ENCODE peak calls at places on chromosomes 6 and 20, in eight cellular contexts. R is lower leg skin; D is fibroblast of lung; C is GM23338; P is AG10803; T is mucosa of descending colon; U is effector memory CD4-positive, alpha-beta T cell; E is H7. K is an unnamed sample.

GRCh38 chr6:157966990-157967389 is 14.7 kb upstream of the SYNJ2 start:
- DNase-seq in D (no peak), C (no peak), U (no peak), T (no peak), E (peak), R (no peak), P (no peak), K (no peak)

GRCh38 chr6:74130641-74131040 is 434.6 kb downstream of the CD109 start:
- DNase-seq in P (no peak), C (no peak), R (no peak), E (no peak), T (no peak), U (no peak), D (no peak), K (no peak)

GRCh38 chr6:94751641-94752329 is 825.5 kb upstream of the MANEA start:
- DNase-seq in P (no peak), U (no peak), C (no peak), R (no peak), D (peak), T (no peak), E (no peak), K (no peak)

GRCh38 chr6:36666726-36667591 is 11.6 kb upstream of the CDKN1A start:
- DNase-seq in U (no peak), P (peak), R (peak), E (peak), D (peak), T (peak), C (peak), K (no peak)

GRCh38 chr6:4607026-4607704 is 169.0 kb upstream of the CDYL start:
- DNase-seq in D (peak), P (peak), T (peak), E (no peak), U (no peak), C (no peak), R (no peak), K (no peak)

GRCh38 chr6:111674413-111674812 is 68.7 kb upstream of the TRAF3IP2 start:
- DNase-seq in U (no peak), T (no peak), E (no peak), P (no peak), R (no peak), D (no peak), C (no peak), K (no peak)

GRCh38 chr6:586553-586952 is 70.3 kb downstream of the HUS1B start:
- DNase-seq in U (no peak), R (no peak), T (no peak), C (no peak), D (no peak), E (no peak), P (no peak), K (no peak)

GRCh38 chr6:116665464-116665863 is 3.1 kb downstream of the ZUP1 start:
- DNase-seq in E (no peak), D (no peak), T (no peak), P (no peak), C (no peak), R (no peak), U (no peak), K (no peak)

GRCh38 chr6:62803094-62803493 is 408.2 kb upstream of the FKBP1C start:
- DNase-seq in P (no peak), U (no peak), T (no peak), D (no peak), E (no peak), C (no peak), R (no peak), K (no peak)

GRCh38 chr20:36181934-36182603 is 27.5 kb downstream of the EPB41L1 start:
- DNase-seq in T (no peak), C (no peak), R (no peak), E (no peak), P (peak), D (peak), U (no peak), K (no peak)

GRCh38 chr6:155078331-155078745 is 83.2 kb downstream of the TIAM2 start:
- DNase-seq in U (no peak), E (no peak), P (no peak), R (no peak), T (no peak), D (no peak), C (no peak), K (no peak)

GRCh38 chr6:29723666-29724588 is 693 bp downstream of the HLA-F start:
- DNase-seq in T (peak), P (no peak), D (no peak), R (no peak), E (peak), U (peak), C (peak), K (peak)

GRCh38 chr6:89011436-89011835 is 48.0 kb upstream of the RNGTT start:
- DNase-seq in P (no peak), E (no peak), R (no peak), D (no peak), T (no peak), U (no peak), C (no peak), K (no peak)

GRCh38 chr6:130018830-130019795 is 732 bp downstream of the L3MBTL3 start:
- DNase-seq in T (peak), P (peak), C (peak), U (peak), E (peak), D (peak), R (no peak), K (peak)

GRCh38 chr20:14775778-14776177 is 438.4 kb upstream of the FLRT3 start:
- DNase-seq in C (no peak), R (peak), E (no peak), D (peak), P (peak), U (no peak), T (no peak), K (no peak)

GRCh38 chr20:31543966-31544598 is 29.8 kb downstream of the HM13 start:
- DNase-seq in R (no peak), U (no peak), T (no peak), E (no peak), P (peak), D (peak), C (no peak), K (no peak)

GRCh38 chr6:90263653-90264052 is 33.0 kb downstream of the BACH2 start:
- DNase-seq in T (no peak), C (no peak), P (no peak), U (no peak), R (no peak), E (no peak), D (peak), K (no peak)

GRCh38 chr6:10585232-10585887 is 64.2 kb downstream of the GCNT2 start:
- DNase-seq in T (no peak), R (no peak), U (no peak), E (peak), P (no peak), D (peak), C (peak), K (no peak)

GRCh38 chr6:119061215-119061614 is 17.2 kb downstream of the FAM184A start:
- DNase-seq in D (no peak), C (no peak), U (no peak), R (no peak), T (no peak), E (no peak), P (no peak), K (no peak)

GRCh38 chr6:117677553-117678131 is 2.4 kb downstream of the NUS1 start:
- DNase-seq in U (peak), D (peak), C (no peak), T (no peak), E (no peak), R (no peak), P (peak), K (no peak)

GRCh38 chr6:118860880-118861279 is 33.1 kb upstream of the ASF1A start:
- DNase-seq in T (no peak), R (no peak), C (no peak), U (no peak), P (no peak), D (no peak), E (peak), K (no peak)

GRCh38 chr6:135922746-135923145 is 71.2 kb downstream of the PDE7B start:
- DNase-seq in E (no peak), C (no peak), U (no peak), P (peak), R (no peak), T (no peak), D (peak), K (no peak)

GRCh38 chr20:61865353-61865752 is 200.3 kb downstream of the TAF4 start:
- DNase-seq in P (no peak), R (no peak), D (no peak), T (no peak), E (no peak), U (no peak), C (no peak), K (no peak)

GRCh38 chr6:52663935-52664184 is 7.1 kb upstream of the TMEM14A start:
- DNase-seq in D (no peak), R (no peak), C (no peak), P (no peak), T (no peak), U (no peak), E (no peak), K (no peak)

GRCh38 chr6:52664185-52664990 is 6.5 kb upstream of the TMEM14A start:
- DNase-seq in R (peak), U (peak), E (peak), T (peak), C (peak), P (peak), D (peak), K (peak)

GRCh38 chr6:52664991-52665686 is 5.8 kb upstream of the TMEM14A start:
- DNase-seq in R (no peak), T (no peak), U (no peak), P (no peak), D (no peak), E (no peak), C (no peak), K (no peak)

GRCh38 chr6:52667572-52667971 is 3.3 kb upstream of the TMEM14A start:
- DNase-seq in D (no peak), P (no peak), E (no peak), C (no peak), R (no peak), U (no peak), T (no peak), K (no peak)

DNA sequence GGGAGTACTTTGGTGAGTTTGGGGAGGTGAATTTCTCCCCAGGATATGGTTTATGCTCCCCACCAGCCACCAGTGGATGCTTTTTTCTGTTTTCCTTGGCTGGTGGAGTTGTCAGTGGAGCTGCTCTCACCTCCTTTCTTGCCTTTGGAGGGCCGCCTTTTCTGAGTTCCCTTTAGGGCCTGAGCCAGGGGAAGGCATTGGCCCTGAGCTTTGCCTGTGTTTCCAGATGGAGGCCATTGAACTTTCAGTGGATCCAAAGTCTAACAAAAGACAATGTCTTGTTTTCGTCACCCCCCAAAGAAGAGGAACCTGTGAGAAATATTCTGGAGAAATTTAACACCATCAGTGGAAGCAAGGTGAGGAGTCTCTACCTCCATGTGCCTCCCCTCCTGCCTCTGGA is 4.4 kb upstream of the TMEM14A start:
- DNase-seq in R (no peak), U (no peak), D (no peak), T (no peak), E (no peak), C (no peak), P (no peak), K (no peak)
- H3K4me3 ChIP-seq in R (no peak), U (no peak), D (peak), T (no peak), E (no peak), C (no peak), P (peak), K (no peak)

DNA sequence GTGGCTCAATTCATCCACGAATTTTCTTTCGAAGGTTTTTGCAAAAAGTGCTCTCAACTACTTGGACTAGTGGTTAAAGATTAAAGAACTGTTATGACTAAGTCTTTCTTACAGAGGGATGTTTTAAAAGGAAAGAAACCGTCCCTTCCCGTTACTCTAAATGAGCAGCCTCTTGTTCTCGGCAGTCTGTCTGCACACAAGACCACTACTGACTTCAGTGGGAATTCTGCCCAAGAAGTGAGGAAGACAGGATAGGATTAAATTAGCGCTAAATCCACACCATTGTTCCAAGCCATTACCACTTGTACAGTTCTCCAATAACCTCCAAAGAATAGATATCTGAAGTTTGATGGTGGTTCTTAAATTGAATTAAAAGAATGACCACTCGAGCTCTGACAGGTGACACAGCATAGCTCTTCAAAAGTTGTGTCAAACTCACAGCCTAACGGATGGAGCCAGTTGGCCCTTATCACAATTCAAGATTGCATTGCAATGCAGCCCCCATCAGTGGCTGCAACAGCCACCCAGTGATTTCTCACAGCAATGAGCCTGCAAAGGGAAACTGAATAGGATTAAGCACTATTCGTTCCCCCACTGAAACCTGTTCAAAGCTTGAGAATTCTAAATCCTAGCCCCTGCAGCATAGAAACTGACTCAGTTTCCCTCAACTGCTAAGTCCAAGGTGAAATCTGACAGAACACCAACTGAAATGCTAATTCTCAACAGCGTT is 1.8 kb downstream of the EPB41L2 start:
- DNase-seq in R (no peak), D (peak), U (no peak), C (no peak), T (no peak), P (peak), E (peak), K (no peak)
- H3K4me3 ChIP-seq in R (no peak), D (peak), U (peak), C (peak), T (no peak), P (peak), E (peak), K (no peak)

GRCh38 chr6:45535933-45536332 is 158.2 kb upstream of the SUPT3H start:
- DNase-seq in U (no peak), C (no peak), D (no peak), R (no peak), E (no peak), T (peak), P (no peak), K (no peak)

GRCh38 chr6:45531999-45532605 is 154.4 kb upstream of the SUPT3H start:
- DNase-seq in C (no peak), U (no peak), R (no peak), D (no peak), T (no peak), E (no peak), P (peak), K (no peak)

GRCh38 chr6:45537539-45537938 is 159.8 kb upstream of the SUPT3H start:
- DNase-seq in T (no peak), D (no peak), E (no peak), U (no peak), C (no peak), R (no peak), P (peak), K (no peak)

GRCh38 chr6:45533394-45533793 is 155.7 kb upstream of the SUPT3H start:
- DNase-seq in R (no peak), C (no peak), U (no peak), D (peak), T (no peak), P (peak), E (no peak), K (no peak)

GRCh38 chr6:45532626-45533258 is 155.0 kb upstream of the SUPT3H start:
- DNase-seq in R (no peak), T (no peak), U (no peak), C (no peak), E (no peak), D (peak), P (peak), K (no peak)
- H3K4me3 ChIP-seq in R (no peak), T (no peak), U (no peak), C (no peak), E (no peak), D (peak), P (peak), K (no peak)

GRCh38 chr6:165662671-165663282 is at the start of gene PDE10A:
- DNase-seq in C (peak), P (peak), R (no peak), T (no peak), E (peak), U (no peak), D (peak), K (no peak)

GRCh38 chr6:165663283-165663735 is 268 bp upstream of the PDE10A start:
- DNase-seq in R (no peak), T (no peak), U (no peak), P (peak), E (peak), D (peak), C (peak), K (no peak)

GRCh38 chr6:165664553-165665383 is 1.7 kb upstream of the PDE10A start:
- DNase-seq in E (no peak), T (no peak), R (no peak), D (no peak), U (no peak), P (no peak), C (peak), K (no peak)

GRCh38 chr6:165665384-165665672 is 2.3 kb upstream of the PDE10A start:
- DNase-seq in U (no peak), R (no peak), E (no peak), D (no peak), C (no peak), P (no peak), T (no peak), K (no peak)

DNA sequence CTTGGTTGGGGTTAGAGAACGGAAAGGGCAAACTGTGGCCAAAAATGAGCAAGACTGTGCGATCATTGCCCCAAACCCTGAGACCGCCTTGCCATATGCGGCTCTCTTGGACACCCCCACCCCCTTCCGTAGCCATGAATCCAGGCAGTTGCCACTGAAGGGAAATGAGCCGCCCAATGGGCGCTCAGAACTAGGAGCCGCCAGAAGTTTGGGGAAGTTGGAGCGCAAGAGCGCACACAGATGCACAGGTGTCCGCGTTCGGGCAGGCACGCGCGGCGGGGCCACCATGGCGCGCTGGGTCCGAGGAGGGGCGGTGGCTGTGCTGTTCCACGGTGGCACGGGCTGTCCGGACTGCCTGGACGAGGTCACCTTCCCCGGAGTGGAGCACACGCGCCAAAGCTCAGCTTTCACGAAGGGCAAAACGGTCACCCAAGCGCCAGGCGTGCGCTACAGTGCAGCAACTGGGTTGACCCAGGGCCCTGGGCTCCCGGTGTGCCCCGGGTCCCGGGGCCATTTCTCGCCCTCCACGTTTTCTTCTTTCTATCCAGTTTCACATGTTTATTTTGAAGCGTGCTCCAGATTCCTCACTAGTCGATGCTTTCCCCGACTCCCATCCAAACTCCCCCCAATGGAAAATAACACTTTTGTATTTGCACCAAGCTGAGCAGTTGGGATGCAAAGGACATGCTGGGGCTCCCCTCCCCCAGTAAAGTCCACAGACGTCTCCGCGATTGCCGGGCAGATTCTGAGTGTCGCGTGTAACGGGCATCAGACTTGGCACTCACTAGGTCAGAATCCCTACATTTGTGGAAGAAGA is 903 bp upstream of the PDE10A start:
- DNase-seq in R (no peak), T (no peak), E (peak), P (peak), D (no peak), U (no peak), C (peak), K (no peak)
- H3K4me3 ChIP-seq in R (no peak), T (no peak), E (peak), P (peak), D (peak), U (no peak), C (peak), K (no peak)

GRCh38 chr20:57070296-57070695 is 196.1 kb downstream of the BMP7 start:
- DNase-seq in U (no peak), T (no peak), P (no peak), R (no peak), E (no peak), D (no peak), C (no peak), K (no peak)
- H3K4me3 ChIP-seq in U (no peak), T (no peak), P (no peak), R (no peak), E (no peak), D (no peak), C (no peak), K (no peak)

GRCh38 chr6:165308926-165309731 is at the start of gene C6orf118:
- DNase-seq in T (peak), P (peak), E (peak), C (peak), D (peak), U (no peak), R (no peak), K (no peak)
- H3K4me3 ChIP-seq in T (no peak), P (peak), E (peak), C (peak), D (no peak), U (no peak), R (no peak), K (no peak)

DNA sequence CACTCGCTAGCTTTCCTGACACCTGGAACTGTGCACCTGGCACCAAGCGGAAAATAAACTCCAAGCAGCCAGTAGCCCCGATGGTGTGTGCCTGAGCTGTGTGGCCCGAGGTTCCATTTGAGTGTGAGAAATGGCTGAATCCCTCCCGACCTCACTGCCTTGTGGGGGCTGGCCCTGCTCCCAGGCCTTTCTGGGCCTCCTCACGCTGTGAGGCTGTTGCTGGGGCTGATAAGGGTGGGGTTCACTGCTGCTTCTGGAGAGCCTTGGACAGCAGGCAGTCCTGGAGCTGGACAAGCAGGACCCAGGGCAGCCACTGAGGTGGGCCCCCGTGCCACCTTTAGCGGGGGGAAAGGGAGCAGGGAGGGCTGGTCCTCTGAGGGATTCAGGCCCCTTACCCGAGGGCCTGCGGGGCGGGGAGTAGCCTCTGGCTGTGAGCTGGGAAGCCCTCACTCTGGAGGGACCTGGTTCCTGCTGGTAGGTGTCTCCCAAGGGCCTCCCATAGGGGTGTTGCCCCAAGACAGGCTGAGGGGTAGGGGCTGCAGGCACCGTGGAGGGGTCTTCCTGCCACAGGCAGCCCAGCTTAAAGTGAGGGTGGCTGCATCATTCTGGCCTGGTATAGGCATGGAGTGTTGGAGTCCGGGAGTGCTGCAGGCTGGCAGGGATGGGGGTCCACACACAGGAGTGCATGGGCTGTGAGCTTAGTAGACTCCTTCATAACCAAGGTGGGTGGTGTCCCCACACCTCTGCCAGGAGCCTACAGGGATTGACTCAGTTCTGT is 1.7 kb downstream of the PPDPF start:
- DNase-seq in E (no peak), U (no peak), D (no peak), P (no peak), C (no peak), R (no peak), T (peak), K (no peak)
- H3K4me3 ChIP-seq in E (no peak), U (no peak), D (peak), P (peak), C (peak), R (no peak), T (no peak), K (no peak)